ENCODE peak calls at places on chromosomes 1 and 21, in five cellular contexts. Z is AG09319, P is Caco-2, Q is WTC11, T is Panc1. O is an unnamed sample.

GRCh38 chr1:63319069-63320023 is 3.0 kb upstream of the FOXD3 start:
- DNase-seq in Z (no peak), P (no peak), Q (peak; percentile 51), T (no peak), O (peak; percentile 62)

GRCh38 chr1:218209351-218209861 is 75.7 kb upstream of the RRP15 start:
- DNase-seq in Z (peak; percentile 57), P (no peak), Q (no peak), T (peak; percentile 86), O (no peak)

GRCh38 chr1:212669102-212669501 is 30.5 kb downstream of the BATF3 start:
- DNase-seq in Z (no peak), P (peak; percentile 21), Q (no peak), T (no peak), O (peak; percentile 37)

GRCh38 chr1:24910210-24910609 is 19.9 kb downstream of the RUNX3 start:
- DNase-seq in Z (no peak), P (no peak), Q (no peak), T (no peak), O (no peak)

GRCh38 chr1:156103521-156103947 is 11.0 kb upstream of the LMNA start:
- DNase-seq in Z (no peak), P (no peak), Q (no peak), T (no peak), O (no peak)

GRCh38 chr1:8439015-8439702 is 121.2 kb downstream of the SLC45A1 start:
- DNase-seq in Z (peak; percentile 74), P (peak; percentile 24), Q (peak; percentile 72), T (no peak), O (peak; percentile 79)

GRCh38 chr1:161730050-161730564 is 8.8 kb downstream of the FCRLB start:
- DNase-seq in Z (no peak), P (no peak), Q (no peak), T (no peak), O (no peak)

GRCh38 chr21:45104560-45104959 is 30.2 kb downstream of the ADARB1 start:
- DNase-seq in Z (no peak), P (no peak), Q (no peak), T (no peak), O (no peak)

GRCh38 chr1:116833655-116834054 is 76.1 kb upstream of the PTGFRN start:
- DNase-seq in Z (no peak), P (no peak), Q (no peak), T (no peak), O (no peak)

GRCh38 chr21:36047139-36047538 is 13.2 kb downstream of the SETD4 start:
- DNase-seq in Z (no peak), P (no peak), Q (no peak), T (no peak), O (no peak)

GRCh38 chr21:36048357-36048756 is 12.0 kb downstream of the SETD4 start:
- DNase-seq in Z (no peak), P (no peak), Q (no peak), T (no peak), O (no peak)

GRCh38 chr21:36041910-36042309 is 18.4 kb downstream of the SETD4 start:
- DNase-seq in Z (no peak), P (no peak), Q (no peak), T (no peak), O (no peak)

GRCh38 chr21:36044056-36044455 is 16.3 kb downstream of the SETD4 start:
- DNase-seq in Z (no peak), P (no peak), Q (no peak), T (no peak), O (no peak)

DNA sequence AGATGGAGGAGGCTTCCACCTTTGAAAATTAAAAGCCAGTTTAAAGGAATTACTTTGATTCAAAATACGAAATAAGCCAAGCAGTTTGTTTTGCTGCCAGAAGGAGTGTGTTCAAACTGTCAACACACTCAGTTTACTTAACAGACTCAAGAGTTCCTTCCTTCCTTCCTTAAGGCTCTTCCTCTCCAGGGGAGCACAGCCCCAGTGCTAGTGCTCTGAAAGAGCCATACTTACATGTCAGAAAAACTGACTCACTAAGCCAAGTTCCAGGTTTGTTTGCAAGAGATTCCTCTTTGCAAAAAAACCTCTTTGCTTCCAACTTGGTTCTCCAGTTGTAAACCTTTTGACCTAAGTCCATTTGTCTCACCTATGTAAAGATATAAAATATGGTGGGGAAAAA is 14.3 kb downstream of the SETD4 start:
- DNase-seq in Z (no peak), P (no peak), Q (no peak), T (no peak), O (no peak)
- TF ChIP-seq CTCF in Z (no peak), P (no peak), Q (no peak), T (no peak), O (no peak)

DNA sequence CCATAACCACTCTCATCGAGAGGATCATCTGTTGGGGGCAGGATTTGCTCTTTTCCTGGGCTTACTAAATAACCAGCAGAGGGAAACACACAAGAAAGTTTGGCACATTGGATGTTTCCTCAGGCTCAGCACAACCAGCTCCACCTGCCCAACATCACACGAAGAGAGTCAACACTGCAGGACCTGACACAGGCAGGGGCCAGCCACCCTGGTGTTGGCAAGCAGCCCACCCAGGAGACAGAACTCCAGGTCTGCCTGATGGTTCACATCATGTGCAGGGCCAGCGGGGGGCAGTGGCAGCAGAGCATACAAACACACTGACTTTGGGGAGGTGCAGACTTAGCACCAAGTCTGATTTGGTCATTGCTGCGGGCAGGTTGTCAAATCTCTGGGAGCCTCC is 182.3 kb upstream of the GALNT2 start:
- DNase-seq in Z (no peak), P (peak; percentile 12), Q (peak; percentile 22), T (no peak), O (no peak)
- TF ChIP-seq CTCF in Z (no peak), P (peak; percentile 28), Q (no peak), T (no peak), O (no peak)

GRCh38 chr1:109704173-109704572 is 7.9 kb upstream of the GSTM5 start:
- DNase-seq in Z (no peak), P (no peak), Q (no peak), T (no peak), O (no peak)
- TF ChIP-seq CTCF in Z (no peak), P (peak; percentile 2), Q (no peak), T (peak; percentile 11), O (no peak)

GRCh38 chr1:46601257-46602007 is 2.6 kb downstream of the MKNK1 start:
- DNase-seq in Z (no peak), P (no peak), Q (no peak), T (no peak), O (no peak)

GRCh38 chr1:46603481-46603857 is 599 bp downstream of the MKNK1 start:
- DNase-seq in Z (no peak), P (no peak), Q (no peak), T (no peak), O (no peak)

GRCh38 chr1:46606255-46606965 is 2.3 kb upstream of the MKNK1 start:
- DNase-seq in Z (no peak), P (no peak), Q (no peak), T (no peak), O (no peak)

GRCh38 chr1:46605242-46605641 is 1.2 kb upstream of the MKNK1 start:
- DNase-seq in Z (no peak), P (no peak), Q (no peak), T (no peak), O (no peak)

GRCh38 chr1:46603858-46604549 is at the start of gene MKNK1:
- DNase-seq in Z (peak; percentile 81), P (peak; percentile 97), Q (peak; percentile 100), T (peak; percentile 84), O (peak; percentile 98)
- TF ChIP-seq CTCF in Z (peak; percentile 20), P (peak; percentile 38), Q (no peak), T (no peak), O (peak; percentile 28)

O was measured in endothelial cell.